ENCODE peak calls at places on chromosomes 13 and 19, in seven cellular contexts. K is neural progenitor cell, A is HL-60, Q is PC-3, F is Peyer's patch, H is fibroblast of villous mesenchyme, M is WERI-Rb-1. J is an unnamed sample.

GRCh38 chr19:44021221-44021620 is 4.0 kb upstream of the ZNF222 start:
- DNase-seq in K (no peak), A (no peak), Q (no peak), F (no peak), H (no peak), M (no peak), J (no peak)

GRCh38 chr19:18904334-18905057 is 8.5 kb upstream of the CERS1 start:
- DNase-seq in K (no peak), A (no peak), Q (no peak), F (peak; percentile 43), H (no peak), M (no peak), J (no peak)

GRCh38 chr19:13095934-13096890 is 6.4 kb downstream of the LYL1 start:
- DNase-seq in K (peak; percentile 90), A (no peak), Q (peak; percentile 46), F (no peak), H (no peak), M (peak; percentile 71), J (no peak)

GRCh38 chr19:3475449-3475848 is 4.9 kb downstream of the SMIM24 start:
- DNase-seq in K (no peak), A (no peak), Q (no peak), F (no peak), H (no peak), M (no peak), J (no peak)

GRCh38 chr13:75704942-75705320 is 68.8 kb downstream of the LMO7 start:
- DNase-seq in K (no peak), A (no peak), Q (peak; percentile 74), F (peak; percentile 73), H (peak; percentile 68), M (no peak), J (no peak)

GRCh38 chr13:28636078-28636477 is 22.9 kb upstream of the POMP start:
- DNase-seq in K (no peak), A (no peak), Q (no peak), F (no peak), H (peak; percentile 81), M (no peak), J (no peak)

GRCh38 chr19:5339950-5340636 is 519 bp downstream of the PTPRS start:
- DNase-seq in K (peak; percentile 88), A (no peak), Q (peak; percentile 30), F (no peak), H (no peak), M (peak; percentile 28), J (no peak)

GRCh38 chr13:51519839-51520238 is 64.4 kb upstream of the WDFY2 start:
- DNase-seq in K (no peak), A (no peak), Q (peak; percentile 79), F (no peak), H (peak; percentile 28), M (no peak), J (no peak)

GRCh38 chr13:99258210-99258860 is at the start of gene GPR18:
- DNase-seq in K (no peak), A (no peak), Q (no peak), F (no peak), H (no peak), M (no peak), J (no peak)

GRCh38 chr13:49836516-49836915 is 44.0 kb upstream of the KPNA3 start:
- DNase-seq in K (peak; percentile 71), A (no peak), Q (no peak), F (no peak), H (no peak), M (peak; percentile 55), J (no peak)

GRCh38 chr13:111911754-111912452 is 155.0 kb upstream of the SOX1 start:
- DNase-seq in K (no peak), A (no peak), Q (no peak), F (peak; percentile 30), H (no peak), M (peak; percentile 2), J (peak; percentile 45)

GRCh38 chr19:55463583-55464031 is 944 bp downstream of the C19orf85 start:
- DNase-seq in K (no peak), A (no peak), Q (no peak), F (no peak), H (no peak), M (no peak), J (peak; percentile 62)

GRCh38 chr19:40663712-40664692 is 26.4 kb downstream of the NUMBL start:
- DNase-seq in K (no peak), A (peak; percentile 35), Q (peak; percentile 26), F (no peak), H (peak; percentile 53), M (peak; percentile 19), J (no peak)

GRCh38 chr13:33746867-33747266 is 71.1 kb upstream of the RFC3 start:
- DNase-seq in K (no peak), A (no peak), Q (no peak), F (no peak), H (no peak), M (no peak), J (no peak)

GRCh38 chr13:60164490-60164889 is 762 bp upstream of the DIAPH3 start:
- DNase-seq in K (peak; percentile 19), A (no peak), Q (peak; percentile 12), F (no peak), H (peak; percentile 19), M (no peak), J (no peak)

DNA sequence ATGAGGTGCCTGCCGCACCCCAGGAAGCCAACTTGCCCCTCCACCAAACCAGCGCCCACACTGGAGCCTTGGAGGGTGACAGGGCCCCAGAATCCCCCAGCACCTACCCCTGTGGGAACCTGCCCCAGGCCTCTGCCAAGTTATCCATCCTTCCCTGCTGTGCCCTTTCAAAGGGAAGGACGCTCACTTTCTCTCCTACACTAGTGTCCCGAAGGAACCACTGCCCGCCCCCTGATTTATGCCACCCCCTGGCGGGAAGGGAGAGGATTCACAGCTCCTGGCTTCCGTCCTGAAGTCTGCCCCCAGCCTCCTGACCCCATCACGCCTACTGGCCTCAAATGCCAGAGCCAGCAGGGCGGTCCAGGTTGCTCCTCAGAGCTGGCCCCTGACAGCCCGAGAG is 1.4 kb downstream of the EVI5L start:
- DNase-seq in K (peak; percentile 79), A (no peak), Q (peak; percentile 76), F (no peak), H (peak; percentile 38), M (peak; percentile 38), J (no peak)
- TF ChIP-seq CTCF in K (peak; percentile 50), A (no peak), Q (peak; percentile 73), F (peak; percentile 19), H (peak; percentile 35), M (peak; percentile 48), J (peak; percentile 41)

GRCh38 chr19:46090444-46090843 is 34.0 kb downstream of the IGFL3 start:
- DNase-seq in K (no peak), A (no peak), Q (no peak), F (no peak), H (no peak), M (no peak), J (no peak)
- TF ChIP-seq CTCF in K (no peak), A (no peak), Q (no peak), F (no peak), H (no peak), M (no peak), J (no peak)

GRCh38 chr13:63381078-63381859 is 1965.6 kb upstream of the PCDH20 start:
- DNase-seq in K (no peak), A (peak; percentile 51), Q (peak; percentile 11), F (no peak), H (no peak), M (no peak), J (no peak)

GRCh38 chr13:63377986-63378385 is 1962.3 kb upstream of the PCDH20 start:
- DNase-seq in K (no peak), A (no peak), Q (no peak), F (no peak), H (no peak), M (no peak), J (no peak)
- TF ChIP-seq CTCF in K (no peak), A (no peak), Q (no peak), F (no peak), H (no peak), M (no peak), J (no peak)

GRCh38 chr13:44989071-44989889 is at the start of the genes GPALPP1 and NUFIP1:
- DNase-seq in K (peak; percentile 94), A (peak; percentile 85), Q (peak; percentile 91), F (peak; percentile 92), H (peak; percentile 96), M (peak; percentile 90), J (peak; percentile 89)
- TF ChIP-seq CTCF in K (no peak), A (no peak), Q (no peak), F (peak; percentile 10), H (no peak), M (no peak), J (peak; percentile 48)

DNA sequence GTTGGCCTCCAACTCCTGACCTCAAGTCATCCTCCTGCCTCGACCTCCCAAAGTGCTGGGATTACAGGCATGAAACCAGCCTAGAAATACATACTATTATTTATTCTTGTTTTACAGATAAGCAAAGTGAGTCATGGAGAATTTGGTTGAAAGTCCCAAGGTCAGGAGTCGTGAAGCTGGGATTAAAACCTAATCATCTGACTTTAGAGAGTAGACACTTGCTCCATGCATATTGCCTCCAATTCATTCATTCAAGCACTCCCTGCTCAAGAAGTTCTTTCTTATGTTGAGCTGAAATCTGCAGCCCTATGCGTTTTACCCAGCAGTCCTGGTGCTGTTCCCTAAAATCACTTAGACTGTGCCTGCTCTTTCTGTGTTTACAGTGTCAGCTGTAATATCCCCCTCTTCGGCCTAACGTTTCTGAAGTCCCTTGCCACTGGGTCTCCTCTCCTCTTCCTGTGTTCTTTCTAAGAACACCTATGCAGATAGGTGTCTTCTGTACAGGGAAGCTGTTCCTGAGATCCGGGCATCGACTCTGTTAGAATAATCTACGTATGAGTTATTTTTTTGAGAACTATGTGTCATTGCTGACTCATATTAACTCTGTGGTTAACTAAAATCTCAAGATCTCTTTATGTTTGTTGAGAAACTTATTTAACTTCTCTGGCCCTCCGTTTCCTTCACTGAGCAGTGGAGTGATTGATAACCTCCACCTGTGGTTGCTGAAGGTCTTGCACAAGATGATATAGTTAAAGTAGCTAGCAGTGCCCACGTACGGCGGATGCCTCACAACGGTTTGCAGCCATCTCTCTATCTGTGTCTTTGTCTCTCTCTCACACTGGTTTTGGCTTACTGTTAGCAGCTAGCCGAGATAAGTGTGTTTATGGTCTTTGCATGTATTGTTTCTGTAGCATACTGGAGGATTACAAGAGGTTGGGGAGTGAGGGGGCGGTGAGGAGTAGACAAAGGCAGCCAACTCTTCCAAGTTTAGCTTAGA is 4.6 kb downstream of the ALOX5AP start:
- DNase-seq in K (peak; percentile 35), A (peak; percentile 79), Q (peak; percentile 94), F (no peak), H (peak; percentile 90), M (no peak), J (no peak)
- TF ChIP-seq CTCF in K (no peak), A (no peak), Q (no peak), F (no peak), H (no peak), M (no peak), J (no peak)

J was measured in type B pancreatic cell.